ENCODE peak calls at places on chromosomes 4 and X, in seven cellular contexts. C is dorsolateral prefrontal cortex, L is epithelial cell of proximal tubule, Z is endothelial cell, Q is stromal cell of bone marrow, T is NCI-H1092, V is lower lobe of right lung. S is an unnamed sample.

GRCh38 chr4:129014566-129015509 is 78.5 kb downstream of the SCLT1 start:
- DNase-seq in C (no peak), L (no peak), Z (no peak), Q (no peak), T (no peak), V (no peak), S (no peak)

GRCh38 chr4:73730292-73730691 is 10.1 kb upstream of the CXCL8 start:
- DNase-seq in C (no peak), L (no peak), Z (no peak), Q (no peak), T (no peak), V (no peak), S (no peak)

GRCh38 chr4:157010630-157011029 is 39.0 kb upstream of the PDGFC start:
- DNase-seq in C (no peak), L (no peak), Z (no peak), Q (no peak), T (no peak), V (no peak), S (no peak)

GRCh38 chrX:109632906-109633504 is 8.0 kb upstream of the KCNE5 start:
- DNase-seq in C (no peak), L (no peak), Z (peak), Q (peak), T (no peak), V (no peak), S (no peak)

GRCh38 chr4:41069268-41069667 is 145.1 kb downstream of the APBB2 start:
- DNase-seq in C (no peak), L (no peak), Z (no peak), Q (no peak), T (no peak), V (no peak), S (no peak)

GRCh38 chrX:3501833-3502535 is 155.5 kb upstream of the MXRA5 start:
- DNase-seq in C (no peak), L (no peak), Z (no peak), Q (no peak), T (no peak), V (no peak), S (no peak)

GRCh38 chr4:185534534-185534849 is 815 bp downstream of the PDLIM3 start:
- DNase-seq in C (no peak), L (no peak), Z (no peak), Q (no peak), T (no peak), V (no peak), S (no peak)

GRCh38 chr4:5979981-5980380 is 38.2 kb downstream of the C4orf50 start:
- DNase-seq in C (peak), L (no peak), Z (peak), Q (no peak), T (peak), V (no peak), S (no peak)

GRCh38 chr4:93764647-93765246 is 63.8 kb upstream of the ATOH1 start:
- DNase-seq in C (no peak), L (no peak), Z (peak), Q (peak), T (peak), V (no peak), S (no peak)

GRCh38 chrX:13607996-13608365 is 38.6 kb downstream of the EGFL6 start:
- DNase-seq in C (no peak), L (no peak), Z (no peak), Q (no peak), T (no peak), V (no peak), S (no peak)

GRCh38 chr4:148834804-148835598 is 392.8 kb upstream of the NR3C2 start:
- DNase-seq in C (no peak), L (peak), Z (no peak), Q (peak), T (no peak), V (peak), S (no peak)

GRCh38 chrX:153592091-153592833 is 6.7 kb downstream of the CCNQ start:
- DNase-seq in C (no peak), L (no peak), Z (no peak), Q (no peak), T (no peak), V (peak), S (no peak)

GRCh38 chrX:16712825-16713155 is 321 bp upstream of the CTPS2 start:
- DNase-seq in C (no peak), L (no peak), Z (no peak), Q (no peak), T (no peak), V (no peak), S (no peak)

GRCh38 chr4:8768357-8768999 is 103.2 kb downstream of the HMX1 start:
- DNase-seq in C (no peak), L (no peak), Z (no peak), Q (no peak), T (no peak), V (peak), S (no peak)

GRCh38 chr4:115154826-115155225 is 41.4 kb upstream of the NDST4 start:
- DNase-seq in C (no peak), L (no peak), Z (no peak), Q (no peak), T (no peak), V (no peak), S (no peak)

GRCh38 chr4:25321703-25322102 is 9.1 kb downstream of the ZCCHC4 start:
- DNase-seq in C (no peak), L (no peak), Z (no peak), Q (no peak), T (no peak), V (no peak), S (no peak)

GRCh38 chrX:136476501-136476900 is 11.2 kb upstream of the BRS3 start:
- DNase-seq in C (no peak), L (no peak), Z (no peak), Q (no peak), T (no peak), V (no peak), S (no peak)

GRCh38 chr4:15852524-15852923 is 74.4 kb downstream of the CD38 start:
- DNase-seq in C (no peak), L (no peak), Z (no peak), Q (no peak), T (no peak), V (no peak), S (no peak)

S was measured in hypothalamus.